ENCODE peak calls at places on chromosome 3, in six cellular contexts. B, O, D, M, X and W are unnamed samples.
A peak's percentile ranks its signal among the peaks of the same experiment; 100 is the strongest.

GRCh38 chr3:48596157-48596556 is 1.0 kb upstream of the COL7A1 start:
- DNase-seq in D (no peak), B (no peak), O (no peak), X (no peak), M (no peak), W (no peak)

GRCh38 chr3:34008191-34008590 is 209.8 kb downstream of the PDCD6IP start:
- DNase-seq in B (peak; percentile 50), X (no peak), O (no peak), D (peak; percentile 55), M (no peak), W (peak; percentile 34)

GRCh38 chr3:40613306-40613705 is 88.5 kb downstream of the ZNF621 start:
- DNase-seq in D (no peak), B (no peak), O (no peak), X (no peak), M (no peak), W (no peak)

GRCh38 chr3:22475665-22476064 is 724.7 kb upstream of the ZNF385D start:
- DNase-seq in D (no peak), M (no peak), O (no peak), X (no peak), B (peak; percentile 57), W (no peak)

GRCh38 chr3:48409291-48410201 is 20.3 kb downstream of the PLXNB1 start:
- DNase-seq in M (no peak), B (no peak), O (peak; percentile 7), X (peak; percentile 10), D (no peak), W (no peak)

GRCh38 chr3:167820114-167820865 is 84.8 kb downstream of the SERPINI1 start:
- DNase-seq in M (no peak), O (no peak), D (no peak), B (no peak), X (no peak), W (no peak)

GRCh38 chr3:3560566-3561336 is 238.5 kb upstream of the LRRN1 start:
- DNase-seq in B (peak; percentile 89), M (no peak), O (no peak), X (no peak), D (peak; percentile 1), W (no peak)

GRCh38 chr3:134020135-134020680 is 9.5 kb downstream of the SLCO2A1 start:
- DNase-seq in O (no peak), D (no peak), M (no peak), B (no peak), X (no peak), W (no peak)

GRCh38 chr3:165243597-165243996 is 47.4 kb upstream of the SLITRK3 start:
- DNase-seq in O (no peak), B (no peak), D (no peak), M (no peak), X (no peak), W (no peak)

GRCh38 chr3:9800529-9800928 is 7.6 kb downstream of the ARPC4 start:
- DNase-seq in B (no peak), X (no peak), D (no peak), O (no peak), M (no peak), W (no peak)
- TF ChIP-seq CTCF in B (no peak), X (no peak), D (peak; percentile 18), O (no peak), M (peak; percentile 21), W (peak; percentile 14)

GRCh38 chr3:13654330-13655073 is 105.6 kb downstream of the FBLN2 start:
- DNase-seq in M (no peak), X (no peak), D (no peak), B (no peak), O (no peak), W (no peak)
- H3K4me3 ChIP-seq in M (no peak overlapping the region), X (peak overlapping the region; percentile 28), D (no peak overlapping the region), B (no peak overlapping the region), O (no peak overlapping the region), W (no peak overlapping the region)

GRCh38 chr3:171195686-171196085 is 169.2 kb upstream of the SLC2A2 start:
- DNase-seq in B (no peak), O (no peak), X (no peak), M (no peak), D (no peak), W (peak; percentile 41)
- TF ChIP-seq CTCF in B (no peak), O (no peak), X (no peak), M (peak; percentile 0), D (peak; percentile 5), W (peak; percentile 34)

GRCh38 chr3:124701687-124702086 is 28.6 kb upstream of the UMPS start:
- DNase-seq in M (peak; percentile 27), D (peak; percentile 79), O (no peak), X (no peak), B (peak; percentile 78), W (peak; percentile 44)

GRCh38 chr3:124702950-124703349 is 27.3 kb upstream of the UMPS start:
- DNase-seq in X (no peak), B (no peak), O (no peak), D (no peak), M (no peak), W (no peak)

GRCh38 chr3:124705552-124705951 is 24.7 kb upstream of the UMPS start:
- DNase-seq in B (no peak), M (no peak), O (no peak), D (no peak), X (no peak), W (no peak)

GRCh38 chr3:124707667-124708066 is 22.6 kb upstream of the UMPS start:
- DNase-seq in O (no peak), B (peak; percentile 84), M (peak; percentile 45), D (peak; percentile 95), X (no peak), W (peak; percentile 85)
- H3K4me3 ChIP-seq in O (no peak overlapping the region), B (no peak overlapping the region), M (no peak overlapping the region), D (no peak overlapping the region), X (no peak overlapping the region), W (no peak overlapping the region)

GRCh38 chr3:66989241-66989640 is 8.9 kb upstream of the KBTBD8 start:
- DNase-seq in D (no peak), X (no peak), O (no peak), M (no peak), B (no peak), W (no peak)

GRCh38 chr3:66991478-66991877 is 6.6 kb upstream of the KBTBD8 start:
- DNase-seq in X (no peak), D (peak; percentile 96), M (peak; percentile 21), O (no peak), B (peak; percentile 74), W (peak; percentile 96)

GRCh38 chr3:66993082-66993481 is 5.0 kb upstream of the KBTBD8 start:
- DNase-seq in O (no peak), M (no peak), X (no peak), D (no peak), B (no peak), W (no peak)

GRCh38 chr3:66986406-66986805 is 11.7 kb upstream of the KBTBD8 start:
- DNase-seq in D (no peak), B (no peak), O (no peak), X (no peak), M (no peak), W (no peak)

DNA sequence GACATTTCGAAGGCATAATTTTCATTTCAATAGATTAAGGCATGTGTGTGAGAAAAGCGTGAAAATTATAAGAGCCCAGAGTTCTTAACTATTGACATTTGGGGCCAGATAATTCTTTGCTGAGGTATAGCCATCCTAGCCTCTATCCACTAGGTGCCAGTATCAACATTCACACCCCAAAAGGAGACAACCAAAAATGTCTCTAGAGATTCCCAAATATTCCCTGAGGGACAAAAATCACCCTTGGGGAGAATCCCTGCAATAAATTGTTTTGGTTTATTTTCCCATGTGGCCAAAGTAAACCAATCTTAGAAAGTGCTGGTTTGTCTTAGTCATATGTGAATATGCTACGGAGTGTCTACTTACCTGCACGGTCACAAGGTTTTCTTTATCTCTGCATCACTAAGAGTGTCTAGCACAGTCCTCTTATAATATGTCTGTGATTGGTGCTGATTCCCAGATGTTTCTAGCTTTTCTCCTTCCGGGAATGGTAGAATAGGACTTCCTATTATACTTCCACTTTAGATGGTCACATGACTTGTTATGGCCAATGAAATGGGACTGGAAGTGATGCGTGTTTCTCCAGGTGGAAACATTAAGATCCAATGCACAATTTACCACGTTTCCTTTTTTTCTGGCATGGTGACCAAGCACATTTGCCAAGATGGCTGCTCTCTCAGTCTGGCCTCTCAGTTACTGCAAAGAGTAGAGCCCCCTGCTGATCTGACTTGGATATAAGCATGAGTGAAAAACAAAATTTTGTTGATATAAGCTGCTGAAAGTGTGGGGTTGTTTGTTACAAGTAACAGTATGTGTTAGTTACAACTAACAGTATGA is 8.0 kb upstream of the KBTBD8 start:
- DNase-seq in B (peak; percentile 1), O (no peak), D (no peak), X (no peak), M (no peak), W (peak; percentile 21)
- TF ChIP-seq CTCF in B (no peak), O (no peak), D (peak; percentile 14), X (no peak), M (peak; percentile 21), W (peak; percentile 38)

DNA sequence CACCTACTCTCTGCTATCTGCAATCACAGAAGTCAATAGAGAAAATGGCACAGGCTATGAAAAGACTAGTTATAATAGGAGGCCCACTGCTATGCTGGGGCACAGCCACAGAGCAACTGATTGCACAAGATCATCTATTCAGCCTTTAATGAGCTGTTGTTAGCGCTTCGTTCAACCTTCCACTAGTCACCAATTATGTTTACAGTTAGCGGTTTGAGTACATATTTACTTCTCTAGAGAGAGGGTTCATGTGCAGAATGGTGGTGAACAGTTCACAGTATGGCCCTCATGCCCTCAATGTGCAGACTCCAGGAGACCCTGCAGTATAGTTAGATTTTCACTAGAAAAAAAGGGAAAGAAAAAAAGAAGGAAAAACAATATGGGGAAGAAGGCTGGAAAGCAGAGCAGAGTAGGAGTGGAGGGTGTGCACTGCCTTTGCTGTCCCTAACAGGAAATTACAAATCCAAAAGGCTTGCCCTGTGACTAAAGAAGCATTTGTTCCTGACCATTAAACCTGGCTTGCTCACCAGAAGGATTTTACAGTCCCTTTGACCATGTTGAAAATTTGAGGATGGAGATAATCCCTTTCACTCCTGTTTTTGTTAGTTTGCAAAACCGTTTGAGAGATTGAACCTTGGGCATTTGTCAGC is 296.3 kb downstream of the LSAMP start:
- DNase-seq in X (no peak), D (peak; percentile 63), B (peak; percentile 74), O (no peak), M (no peak), W (no peak)
- H3K4me3 ChIP-seq in X (no peak overlapping the region), D (peak overlapping the region; percentile 29), B (no peak overlapping the region), O (no peak overlapping the region), M (no peak overlapping the region), W (no peak overlapping the region)

GRCh38 chr3:84960581-84960980 is 1.8 kb downstream of the CADM2 start:
- DNase-seq in O (no peak), X (no peak), D (no peak), B (no peak), M (no peak), W (no peak)

GRCh38 chr3:84961492-84962255 is 2.9 kb downstream of the CADM2 start:
- DNase-seq in X (no peak), B (no peak), O (no peak), M (no peak), D (no peak), W (no peak)

GRCh38 chr3:84959470-84960380 is 936 bp downstream of the CADM2 start:
- DNase-seq in M (no peak), D (no peak), X (no peak), O (no peak), B (no peak), W (no peak)

GRCh38 chr3:84960994-84961393 is 2.2 kb downstream of the CADM2 start:
- DNase-seq in M (no peak), X (no peak), O (no peak), B (no peak), D (no peak), W (no peak)

GRCh38 chr3:84958495-84959469 is at the start of gene CADM2:
- DNase-seq in M (peak; percentile 4), B (peak; percentile 79), X (peak; percentile 88), O (peak; percentile 75), D (peak; percentile 45), W (peak; percentile 35)
- TF ChIP-seq CTCF in M (no peak), B (peak; percentile 13), X (no peak), O (no peak), D (no peak), W (peak; percentile 14)